ENCODE peak calls at places on chromosomes 6 and 20, in seven cellular contexts. L is Karpas-422; M is prostate gland; C is heart left ventricle; P is GM23248; X is neural progenitor cell; R is naive thymus-derived CD4-positive, alpha-beta T cell. Q is an unnamed sample.

GRCh38 chr20:51529758-51530157 is 12.8 kb downstream of the NFATC2 start:
- DNase-seq in M (no peak), X (no peak), C (no peak), R (no peak), P (no peak), L (peak; percentile 66), Q (no peak)

GRCh38 chr6:1600764-1601615 is 8.7 kb upstream of the FOXC1 start:
- DNase-seq in P (no peak), M (no peak), R (no peak), C (no peak), X (no peak), L (no peak), Q (no peak)

GRCh38 chr20:50325651-50326050 is 135.0 kb downstream of the CEBPB start:
- DNase-seq in R (no peak), L (no peak), C (no peak), P (no peak), X (no peak), M (no peak), Q (no peak)

GRCh38 chr20:44615169-44615791 is 32.9 kb downstream of the PKIG start:
- DNase-seq in P (no peak), C (peak; percentile 53), L (no peak), M (no peak), R (peak; percentile 11), X (no peak), Q (no peak)

GRCh38 chr6:150865043-150865405 is 478 bp upstream of the MTHFD1L start:
- DNase-seq in M (no peak), R (no peak), L (peak; percentile 43), C (no peak), X (no peak), P (peak; percentile 27), Q (no peak)

GRCh38 chr20:40632346-40632976 is 56.6 kb downstream of the MAFB start:
- DNase-seq in C (no peak), M (no peak), R (no peak), P (no peak), L (no peak), X (no peak), Q (no peak)

GRCh38 chr20:44494266-44494665 is 18.6 kb downstream of the TTPAL start:
- DNase-seq in R (no peak), X (no peak), C (no peak), P (peak; percentile 67), M (no peak), L (no peak), Q (no peak)

GRCh38 chr6:139060332-139060731 is 31.8 kb downstream of the ABRACL start:
- DNase-seq in L (no peak), R (no peak), X (no peak), C (no peak), M (no peak), P (peak; percentile 91), Q (peak; percentile 95)

GRCh38 chr6:30211899-30212298 is 1.3 kb downstream of the TRIM26 start:
- DNase-seq in L (no peak), C (no peak), M (no peak), X (no peak), R (no peak), P (no peak), Q (no peak)

DNA sequence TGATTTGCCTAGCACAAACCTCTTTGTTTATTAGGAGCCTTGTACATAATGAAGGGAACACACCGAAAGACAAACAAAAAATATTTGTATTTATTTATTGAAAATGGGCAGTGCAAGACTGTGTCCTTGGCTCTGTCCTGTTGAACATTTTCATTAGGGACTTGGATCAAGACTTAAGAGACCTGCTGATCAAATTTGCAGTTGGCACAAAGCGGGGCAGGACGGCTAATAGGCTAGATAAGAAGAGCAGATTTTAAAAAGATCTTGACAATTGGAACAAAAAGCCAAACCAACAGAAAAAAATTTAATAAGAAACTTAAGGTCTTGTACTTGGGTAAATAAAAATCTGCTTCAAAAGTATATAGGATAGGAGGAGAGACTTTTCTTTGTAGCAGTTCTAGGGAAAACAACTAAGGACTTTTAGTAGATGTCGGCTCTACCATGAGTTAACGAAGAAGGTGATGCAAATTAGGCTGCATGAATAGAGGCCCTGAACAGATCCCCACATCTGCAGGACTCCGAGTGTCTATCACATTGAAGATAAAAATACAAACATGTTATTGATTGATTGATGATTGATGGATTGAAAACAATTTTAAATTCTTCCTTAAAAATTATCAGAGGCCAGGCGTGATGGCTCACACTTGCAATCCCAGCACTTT is 124.1 kb upstream of the SPACA1 start:
- DNase-seq in C (no peak), L (peak; percentile 59), P (no peak), X (no peak), R (no peak), M (no peak), Q (no peak)
- H3K4me3 ChIP-seq in C (no peak overlapping the region), L (peak overlapping the region; percentile 31), P (no peak overlapping the region), X (no peak overlapping the region), R (no peak overlapping the region), M (no peak overlapping the region), Q (no peak overlapping the region)

GRCh38 chr6:37658121-37658520 is 39.6 kb downstream of the MDGA1 start:
- DNase-seq in P (no peak), C (no peak), L (no peak), X (no peak), M (no peak), R (no peak), Q (no peak)

GRCh38 chr6:37654727-37655500 is 42.8 kb downstream of the MDGA1 start:
- DNase-seq in R (no peak), P (no peak), L (no peak), X (no peak), C (no peak), M (no peak), Q (no peak)

GRCh38 chr6:37655666-37656065 is 42.0 kb downstream of the MDGA1 start:
- DNase-seq in R (no peak), X (no peak), L (no peak), M (no peak), P (no peak), C (no peak), Q (no peak)

GRCh38 chr6:37659561-37659960 is 38.1 kb downstream of the MDGA1 start:
- DNase-seq in P (no peak), M (no peak), R (no peak), X (no peak), C (no peak), L (no peak), Q (no peak)

GRCh38 chr6:37657117-37657886 is 40.4 kb downstream of the MDGA1 start:
- DNase-seq in C (no peak), L (no peak), M (peak; percentile 21), X (no peak), P (peak; percentile 54), R (no peak), Q (no peak)
- H3K4me3 ChIP-seq in C (no peak overlapping the region), L (no peak overlapping the region), M (no peak overlapping the region), X (no peak overlapping the region), P (no peak overlapping the region), R (no peak overlapping the region), Q (no peak overlapping the region)

DNA sequence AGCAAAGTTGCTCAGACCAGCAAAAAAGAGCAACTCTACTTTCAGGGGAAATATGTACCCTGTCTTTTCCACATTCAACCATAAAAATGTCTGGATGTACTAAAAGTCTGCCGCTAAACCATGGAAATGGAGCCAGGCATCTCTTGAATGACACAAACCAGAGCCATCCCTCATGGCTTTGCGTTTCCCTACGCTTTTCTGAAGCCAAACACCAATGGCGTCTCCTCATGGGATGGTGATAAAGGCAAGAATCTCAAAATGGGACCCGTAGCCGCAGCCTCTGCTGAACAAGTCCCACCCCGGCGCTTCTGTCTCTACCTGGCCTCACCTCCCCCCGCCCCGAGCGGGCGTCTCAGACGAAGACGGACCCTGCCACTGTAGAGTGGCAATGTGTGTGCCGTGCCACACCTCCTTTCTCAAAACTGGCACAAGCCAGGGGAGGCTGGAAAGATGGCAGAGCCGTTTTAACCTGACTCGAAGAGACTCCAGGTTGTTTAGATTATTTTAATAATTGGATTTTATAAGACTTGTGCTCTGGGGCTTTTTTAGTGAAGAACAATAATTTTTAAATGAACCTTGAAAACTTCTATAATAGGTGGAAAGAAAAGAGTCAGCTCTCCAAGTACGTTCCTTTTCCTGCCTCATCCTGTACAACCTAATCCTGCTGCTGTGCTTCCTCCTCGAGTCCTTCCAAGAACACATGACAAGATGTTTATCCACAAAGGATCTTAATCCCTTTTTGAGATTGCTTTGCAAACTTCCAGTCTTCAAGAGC is 80.1 kb upstream of the AFDN start:
- DNase-seq in M (no peak), P (no peak), C (no peak), R (no peak), X (no peak), L (no peak), Q (no peak)
- H3K4me3 ChIP-seq in M (no peak overlapping the region), P (no peak overlapping the region), C (no peak overlapping the region), R (no peak overlapping the region), X (no peak overlapping the region), L (no peak overlapping the region), Q (no peak overlapping the region)

DNA sequence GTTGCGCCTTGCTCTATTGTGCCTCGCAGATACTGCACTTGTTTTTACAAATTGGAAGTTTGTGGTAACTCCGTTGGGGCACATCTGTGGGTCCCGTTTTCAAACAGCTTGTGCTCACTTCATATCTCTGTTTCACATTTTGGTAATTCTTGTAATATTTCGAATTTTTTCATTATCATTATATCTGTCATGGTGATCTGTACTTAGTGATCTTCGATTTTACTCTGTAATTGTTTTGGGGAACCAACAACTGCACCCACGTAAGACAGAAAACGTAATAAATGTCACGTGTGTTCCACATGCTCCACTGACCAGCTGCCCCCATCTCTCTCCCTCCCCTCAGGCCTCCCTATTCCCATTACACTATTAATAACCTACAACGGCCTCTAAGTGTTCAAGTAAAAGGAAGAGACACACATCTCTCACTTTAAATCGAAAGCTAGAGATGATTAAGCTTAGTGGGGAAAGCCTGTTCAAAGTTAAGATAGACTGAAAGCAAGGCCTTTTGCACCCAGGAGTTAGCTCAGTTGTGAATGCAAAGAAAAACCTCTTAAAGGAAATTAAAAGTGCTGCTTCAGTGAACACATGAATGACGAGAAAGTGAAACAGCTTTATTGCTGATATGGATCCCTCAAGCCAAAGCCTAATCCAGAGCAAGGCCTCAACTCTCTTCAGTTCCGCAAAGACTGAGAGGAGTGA is 26.9 kb downstream of the TTLL2 start:
- DNase-seq in C (no peak), R (no peak), P (no peak), X (no peak), L (no peak), M (no peak), Q (no peak)
- H3K4me3 ChIP-seq in C (peak overlapping the region; percentile 56), R (peak overlapping the region; percentile 65), P (no peak overlapping the region), X (no peak overlapping the region), L (no peak overlapping the region), M (no peak overlapping the region), Q (no peak overlapping the region)

GRCh38 chr6:27281105-27281539 is 31.0 kb downstream of the POM121L2 start:
- DNase-seq in P (no peak), R (no peak), M (no peak), C (no peak), L (no peak), X (no peak), Q (no peak)
- H3K4me3 ChIP-seq in P (peak overlapping the region; percentile 73), R (no peak overlapping the region), M (no peak overlapping the region), C (no peak overlapping the region), L (no peak overlapping the region), X (peak overlapping the region; percentile 77), Q (peak overlapping the region; percentile 47)

DNA sequence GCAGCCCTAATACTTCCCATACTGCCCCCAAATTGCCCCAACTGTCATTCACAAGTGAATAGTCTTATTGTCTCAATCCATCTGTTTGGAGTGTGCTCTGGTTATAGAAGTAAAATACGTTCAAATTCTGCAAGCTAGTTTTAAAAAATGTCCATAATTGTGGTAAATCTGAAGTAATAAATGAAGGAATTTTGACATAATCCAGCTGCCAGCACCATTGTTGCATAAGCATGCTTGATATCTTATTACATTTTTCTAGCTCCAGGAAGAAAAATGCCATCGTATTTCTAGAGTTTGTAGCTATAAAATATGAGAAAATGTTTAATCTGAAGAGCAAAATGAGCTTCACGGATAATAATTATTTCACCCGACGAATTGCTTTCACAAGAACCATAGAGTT is 664.7 kb downstream of the RFPL4B start:
- DNase-seq in R (no peak), M (no peak), L (no peak), P (peak; percentile 49), X (no peak), C (no peak), Q (no peak)
- H3K4me3 ChIP-seq in R (no peak overlapping the region), M (no peak overlapping the region), L (no peak overlapping the region), P (no peak overlapping the region), X (no peak overlapping the region), C (no peak overlapping the region), Q (no peak overlapping the region)

Q was measured in skeletal muscle cell.